ENCODE peak calls at places on chromosomes 6 and 20, in six cellular contexts. One of them, this sample, is unnamed.

GRCh38 chr6:114364295-114364694 is 21.5 kb upstream of the HS3ST5 start:
- DNase-seq in Right ventricle myocardium superior: no peak
- DNase-seq in colonic mucosa: no peak
- DNase-seq in stimulated activated CD4-positive, alpha-beta T cell treated with anti-CD3 and anti-CD28 coated beads, Interleukin-1b, Interleukin-23, amount 100 ng/mL, for 24 hours: no peak
- DNase-seq in neural crest cell: no peak
- DNase-seq in thoracic aorta: no peak
- DNase-seq in this sample: no peak

GRCh38 chr6:49606696-49607390 is 29.8 kb downstream of the RHAG start:
- DNase-seq in colonic mucosa: peak
- DNase-seq in Right ventricle myocardium superior: no peak
- DNase-seq in stimulated activated CD4-positive, alpha-beta T cell treated with anti-CD3 and anti-CD28 coated beads, Interleukin-1b, Interleukin-23, amount 100 ng/mL, for 24 hours: no peak
- DNase-seq in neural crest cell: peak
- DNase-seq in thoracic aorta: no peak
- DNase-seq in this sample: no peak

GRCh38 chr6:37041521-37041920 is 36.1 kb downstream of the FGD2 start:
- DNase-seq in colonic mucosa: no peak
- DNase-seq in stimulated activated CD4-positive, alpha-beta T cell treated with anti-CD3 and anti-CD28 coated beads, Interleukin-1b, Interleukin-23, amount 100 ng/mL, for 24 hours: no peak
- DNase-seq in Right ventricle myocardium superior: no peak
- DNase-seq in neural crest cell: no peak
- DNase-seq in thoracic aorta: no peak
- DNase-seq in this sample: no peak

GRCh38 chr20:47620808-47621805 is 119.4 kb downstream of the NCOA3 start:
- DNase-seq in colonic mucosa: no peak
- DNase-seq in thoracic aorta: no peak
- DNase-seq in Right ventricle myocardium superior: no peak
- DNase-seq in stimulated activated CD4-positive, alpha-beta T cell treated with anti-CD3 and anti-CD28 coated beads, Interleukin-1b, Interleukin-23, amount 100 ng/mL, for 24 hours: no peak
- DNase-seq in neural crest cell: no peak
- DNase-seq in this sample: no peak

GRCh38 chr6:150599199-150600002 is at the start of gene PLEKHG1:
- DNase-seq in thoracic aorta: no peak
- DNase-seq in Right ventricle myocardium superior: peak
- DNase-seq in stimulated activated CD4-positive, alpha-beta T cell treated with anti-CD3 and anti-CD28 coated beads, Interleukin-1b, Interleukin-23, amount 100 ng/mL, for 24 hours: peak
- DNase-seq in colonic mucosa: peak
- DNase-seq in neural crest cell: peak
- DNase-seq in this sample: peak

GRCh38 chr6:148629197-148629909 is 117.5 kb upstream of the UST start:
- DNase-seq in colonic mucosa: no peak
- DNase-seq in stimulated activated CD4-positive, alpha-beta T cell treated with anti-CD3 and anti-CD28 coated beads, Interleukin-1b, Interleukin-23, amount 100 ng/mL, for 24 hours: no peak
- DNase-seq in thoracic aorta: no peak
- DNase-seq in Right ventricle myocardium superior: no peak
- DNase-seq in neural crest cell: no peak
- DNase-seq in this sample: no peak

GRCh38 chr6:39322306-39322850 is at the start of gene KCNK16:
- DNase-seq in colonic mucosa: no peak
- DNase-seq in Right ventricle myocardium superior: no peak
- DNase-seq in stimulated activated CD4-positive, alpha-beta T cell treated with anti-CD3 and anti-CD28 coated beads, Interleukin-1b, Interleukin-23, amount 100 ng/mL, for 24 hours: no peak
- DNase-seq in thoracic aorta: no peak
- DNase-seq in neural crest cell: no peak
- DNase-seq in this sample: no peak

GRCh38 chr6:163354779-163355431 is 59.6 kb upstream of the QKI start:
- DNase-seq in thoracic aorta: no peak
- DNase-seq in colonic mucosa: no peak
- DNase-seq in stimulated activated CD4-positive, alpha-beta T cell treated with anti-CD3 and anti-CD28 coated beads, Interleukin-1b, Interleukin-23, amount 100 ng/mL, for 24 hours: no peak
- DNase-seq in Right ventricle myocardium superior: peak
- DNase-seq in neural crest cell: no peak
- DNase-seq in this sample: peak

GRCh38 chr6:92507552-92507951 is 911.8 kb downstream of the EPHA7 start:
- DNase-seq in thoracic aorta: no peak
- DNase-seq in Right ventricle myocardium superior: no peak
- DNase-seq in stimulated activated CD4-positive, alpha-beta T cell treated with anti-CD3 and anti-CD28 coated beads, Interleukin-1b, Interleukin-23, amount 100 ng/mL, for 24 hours: no peak
- DNase-seq in neural crest cell: no peak
- DNase-seq in colonic mucosa: no peak
- DNase-seq in this sample: no peak

GRCh38 chr20:10718671-10719070 is 44.9 kb upstream of the JAG1 start:
- DNase-seq in colonic mucosa: no peak
- DNase-seq in stimulated activated CD4-positive, alpha-beta T cell treated with anti-CD3 and anti-CD28 coated beads, Interleukin-1b, Interleukin-23, amount 100 ng/mL, for 24 hours: no peak
- DNase-seq in Right ventricle myocardium superior: no peak
- DNase-seq in neural crest cell: no peak
- DNase-seq in thoracic aorta: no peak
- DNase-seq in this sample: no peak

This sample was measured in right cardiac atrium.